ENCODE peak calls at places on chromosomes 4 and X, in seven cellular contexts. M is HCT116, F is K562, U is GM23338, Q is GM12878, W is HL-60, S is SK-N-SH. V is an unnamed sample.

GRCh38 chr4:47145630-47146029 is 114.3 kb downstream of the GABRB1 start:
- DNase-seq in M (no peak), F (no peak), U (peak), Q (peak), W (no peak), S (no peak), V (no peak)

GRCh38 chr4:52110171-52110570 is 59.1 kb downstream of the SPATA18 start:
- DNase-seq in M (no peak), F (no peak), U (no peak), Q (no peak), W (no peak), S (no peak), V (no peak)

GRCh38 chr4:124711469-124712416 is 789 bp downstream of the ANKRD50 start:
- DNase-seq in M (peak), F (peak), U (peak), Q (no peak), W (peak), S (peak), V (no peak)

GRCh38 chr4:128225148-128225547 is 62.5 kb downstream of the PGRMC2 start:
- DNase-seq in M (no peak), F (no peak), U (no peak), Q (no peak), W (no peak), S (no peak), V (no peak)

GRCh38 chr4:33411182-33411581 is 2691.0 kb downstream of the PCDH7 start:
- DNase-seq in M (peak), F (no peak), U (no peak), Q (peak), W (peak), S (no peak), V (no peak)

GRCh38 chrX:150038977-150039599 is 100.8 kb upstream of the EOLA2 start:
- DNase-seq in M (no peak), F (no peak), U (no peak), Q (no peak), W (no peak), S (no peak), V (no peak)

GRCh38 chr4:140996757-140997156 is 136.5 kb downstream of the RNF150 start:
- DNase-seq in M (no peak), F (no peak), U (no peak), Q (no peak), W (no peak), S (no peak), V (no peak)

GRCh38 chr4:142818009-142818408 is 28.1 kb downstream of the INPP4B start:
- DNase-seq in M (peak), F (no peak), U (no peak), Q (no peak), W (no peak), S (no peak), V (no peak)

GRCh38 chrX:42398967-42399631 is 378.9 kb downstream of the PPP1R2C start:
- DNase-seq in M (no peak), F (no peak), U (no peak), Q (no peak), W (no peak), S (no peak), V (no peak)

GRCh38 chrX:144334577-144334976 is 450.7 kb downstream of the UBE2NL start:
- DNase-seq in M (no peak), F (peak), U (no peak), Q (no peak), W (no peak), S (peak), V (no peak)

GRCh38 chr4:1595789-1596325 is 88.3 kb downstream of the FAM53A start:
- DNase-seq in M (no peak), F (no peak), U (no peak), Q (no peak), W (no peak), S (no peak), V (no peak)

GRCh38 chr4:48546336-48546735 is 56.3 kb downstream of the ZAR1 start:
- DNase-seq in M (peak), F (peak), U (peak), Q (peak), W (peak), S (no peak), V (peak)

GRCh38 chrX:123167621-123168020 is 16.5 kb upstream of the GRIA3 start:
- DNase-seq in M (no peak), F (no peak), U (no peak), Q (no peak), W (no peak), S (no peak), V (no peak)

DNA sequence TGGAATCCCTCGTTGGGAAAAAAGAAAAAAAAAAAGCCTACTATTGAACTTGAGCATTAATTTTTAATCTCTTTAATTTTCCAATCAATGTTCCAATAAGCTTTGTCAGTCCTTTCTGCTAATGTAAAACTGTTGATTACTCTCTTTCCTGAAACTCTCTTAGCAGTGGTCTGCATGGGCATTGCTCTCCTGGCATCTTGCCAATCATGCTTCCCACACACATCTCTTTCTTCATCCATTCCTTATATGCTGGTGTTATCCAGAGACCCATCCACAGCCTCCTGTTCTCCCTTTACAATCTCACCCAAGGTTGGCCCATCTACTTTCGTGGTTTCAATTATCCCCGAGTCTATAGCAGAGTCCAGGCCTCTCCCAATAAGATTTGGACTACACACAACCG is 31.8 kb upstream of the KCNE5 start:
- DNase-seq in M (no peak), F (no peak), U (no peak), Q (no peak), W (no peak), S (no peak), V (no peak)
- TF ChIP-seq POLR2AphosphoS5 in M (no peak), F (no peak), U (no peak), Q (no peak), W (no peak), S (no peak), V (no peak)

DNA sequence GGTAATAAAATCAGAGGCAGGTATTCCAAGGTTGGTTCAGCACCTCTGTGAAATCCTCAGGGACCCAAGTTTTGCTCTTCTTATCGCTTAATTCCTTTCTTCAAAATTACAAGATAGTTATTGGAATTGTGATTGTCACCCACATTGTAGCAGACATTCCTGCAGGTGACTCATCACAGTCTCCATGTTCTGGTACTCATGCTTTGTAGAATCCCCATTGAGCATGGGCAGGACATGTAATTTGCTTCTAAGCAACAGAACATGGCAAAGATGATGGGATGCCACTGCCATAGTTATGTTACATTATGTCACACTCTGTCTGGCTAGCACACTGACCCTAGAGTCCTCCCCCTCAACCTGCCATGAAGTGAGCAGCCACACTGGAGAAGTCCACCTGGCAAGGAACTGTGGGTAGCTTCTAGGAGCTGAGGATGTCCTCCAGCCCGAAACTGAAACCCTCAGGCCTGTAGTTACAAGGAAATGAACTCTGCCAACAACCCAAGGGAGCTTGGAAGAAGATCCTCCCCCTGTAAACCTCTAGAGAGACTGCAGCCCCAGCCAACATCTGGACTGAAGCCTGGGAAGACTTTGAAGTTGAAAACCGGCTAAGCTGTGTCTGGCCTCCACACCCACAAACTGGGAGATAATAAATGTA is 58.3 kb upstream of the GUCY1A1 start:
- DNase-seq in M (no peak), F (no peak), U (no peak), Q (no peak), W (no peak), S (no peak), V (no peak)
- H3K4me3 ChIP-seq in M (no peak), F (no peak), U (no peak), Q (no peak), W (no peak), S (no peak), V (no peak)

GRCh38 chr4:80081566-80081965 is 8.5 kb upstream of the ANTXR2 start:
- DNase-seq in M (no peak), F (no peak), U (no peak), Q (no peak), W (no peak), S (no peak), V (no peak)

GRCh38 chr4:80085081-80085480 is 12.1 kb upstream of the ANTXR2 start:
- DNase-seq in M (no peak), F (no peak), U (no peak), Q (no peak), W (no peak), S (no peak), V (no peak)

GRCh38 chr4:80082693-80083092 is 9.7 kb upstream of the ANTXR2 start:
- DNase-seq in M (no peak), F (no peak), U (no peak), Q (no peak), W (no peak), S (no peak), V (no peak)

GRCh38 chr4:80090101-80090500 is 17.1 kb upstream of the ANTXR2 start:
- DNase-seq in M (no peak), F (no peak), U (no peak), Q (no peak), W (no peak), S (no peak), V (no peak)

GRCh38 chr4:80086296-80086695 is 13.3 kb upstream of the ANTXR2 start:
- DNase-seq in M (no peak), F (no peak), U (no peak), Q (no peak), W (no peak), S (no peak), V (no peak)
- TF ChIP-seq REST in M (no peak), F (no peak), U (no peak), Q (no peak), W (no peak), S (no peak), V (no peak)

DNA sequence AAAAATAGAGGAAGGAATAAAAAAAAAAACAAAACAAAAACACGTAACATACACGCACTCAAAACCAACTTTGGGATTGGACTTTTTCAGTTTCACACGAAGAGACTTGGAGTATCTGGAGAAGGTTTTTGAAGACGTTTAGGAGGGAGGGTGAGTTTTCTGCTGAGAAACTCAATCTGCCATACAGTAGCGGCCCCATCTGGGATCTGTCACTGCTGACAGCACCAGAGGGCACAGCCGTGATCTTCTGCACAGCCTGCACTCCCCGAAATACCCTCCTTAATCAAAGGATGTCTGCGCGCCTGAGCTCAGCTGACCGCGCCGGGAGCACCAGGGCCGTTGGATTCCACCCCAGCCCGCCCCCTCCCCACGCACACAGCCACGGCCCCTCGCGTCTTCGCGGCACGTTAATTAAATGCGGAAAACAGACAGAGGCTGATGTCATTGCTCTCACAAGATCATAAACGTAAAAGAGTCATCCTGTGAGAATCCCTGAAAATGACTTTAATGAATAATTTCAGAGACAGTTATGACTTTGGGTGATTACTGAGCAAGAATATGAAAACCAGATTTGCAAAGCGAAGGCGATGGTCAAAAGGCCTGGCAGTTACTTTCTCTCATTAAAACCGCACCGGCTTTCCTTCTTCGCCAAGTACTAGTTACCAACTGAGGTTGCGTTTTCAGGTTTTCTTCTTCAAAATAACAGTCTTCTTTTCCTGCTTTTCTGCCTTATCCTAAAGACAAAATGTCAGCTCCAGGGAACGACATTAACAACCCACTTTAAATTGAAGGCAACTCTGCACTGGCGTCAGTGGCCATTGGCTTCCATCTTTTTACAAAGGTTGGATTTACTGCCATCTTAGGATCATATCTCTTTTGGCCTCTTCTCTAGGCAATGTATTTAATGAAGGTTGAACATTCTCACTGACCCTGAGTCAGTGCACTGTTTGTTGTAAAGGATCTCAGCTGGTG is 10.6 kb downstream of the HAND2 start:
- DNase-seq in M (no peak), F (no peak), U (peak), Q (no peak), W (no peak), S (peak), V (no peak)
- TF ChIP-seq POLR2AphosphoS5 in M (no peak), F (no peak), U (no peak), Q (no peak), W (no peak), S (peak), V (no peak)

DNA sequence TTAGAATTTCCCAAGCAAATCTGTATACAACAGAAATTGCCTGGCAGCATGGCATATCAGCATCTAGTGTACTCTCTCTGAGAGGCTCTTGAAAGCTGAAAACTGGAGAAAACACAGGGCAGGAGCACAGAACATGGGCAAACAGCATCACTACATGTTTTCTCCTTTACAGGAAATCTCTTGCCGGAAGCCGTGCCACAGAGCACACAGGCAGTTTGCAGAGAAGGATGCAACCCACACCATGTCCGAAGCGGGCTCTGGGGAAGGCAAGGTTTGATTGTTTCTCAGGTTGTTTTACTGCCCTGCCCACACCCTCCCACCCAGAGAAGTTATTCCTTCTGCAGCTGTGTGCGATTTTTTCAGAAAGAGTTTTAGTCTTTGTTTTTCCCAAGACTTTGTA is 41.1 kb upstream of the FAM9C start:
- DNase-seq in M (no peak), F (no peak), U (no peak), Q (peak), W (no peak), S (no peak), V (no peak)
- H3K4me3 ChIP-seq in M (no peak), F (no peak), U (no peak), Q (peak), W (no peak), S (no peak), V (no peak)

GRCh38 chr4:75733369-75733768 is 9.0 kb downstream of the USO1 start:
- DNase-seq in M (no peak), F (no peak), U (no peak), Q (no peak), W (no peak), S (no peak), V (no peak)
- TF ChIP-seq REST in M (no peak), F (no peak), U (no peak), Q (no peak), W (no peak), S (no peak), V (no peak)

V was measured in Panc1.